ENCODE peak calls at places on chromosomes 12 and 14, in nine cellular contexts. Q is K562, J is testis, U is adrenal gland, T is uterus, N is heart left ventricle, F is A549, G is transverse colon, A is IMR-90. H is an unnamed sample. For H3K4me1, the result is how much of the 10 kb centered on the place peaks cover.

GRCh38 chr12:92784795-92785562 is 82.2 kb downstream of the PLEKHG7 start:
- DNase-seq in T (no peak), U (no peak), G (no peak), J (no peak), F (peak), A (peak), Q (peak), N (peak), H (peak)

GRCh38 chr12:93518725-93519124 is 51.4 kb downstream of the MRPL42 start:
- DNase-seq in T (no peak), J (no peak), G (no peak), Q (peak), N (no peak), A (peak), F (no peak), U (no peak), H (no peak)

GRCh38 chr14:99479160-99479902 is 1.3 kb downstream of the SETD3 start:
- DNase-seq in U (no peak), N (no peak), A (peak), F (no peak), G (no peak), J (no peak), T (no peak), Q (no peak), H (no peak)

GRCh38 chr12:92363295-92364146 is 217.9 kb upstream of the BTG1 start:
- DNase-seq in N (peak), F (no peak), J (peak), A (peak), U (peak), T (peak), Q (peak), G (peak), H (peak)

GRCh38 chr14:91138511-91139359 is 24.9 kb downstream of the DGLUCY start:
- DNase-seq in T (no peak), J (no peak), A (no peak), Q (peak), G (peak), N (no peak), F (peak), U (no peak), H (peak)

GRCh38 chr14:100770605-100771120 is 44.0 kb downstream of the DLK1 start:
- DNase-seq in T (no peak), J (no peak), Q (peak), F (no peak), A (no peak), U (no peak), N (no peak), G (no peak), H (no peak)

GRCh38 chr12:12017798-12018197 is 52.9 kb upstream of the BCL2L14 start:
- DNase-seq in T (no peak), A (no peak), Q (no peak), J (no peak), F (no peak), G (no peak), N (peak), U (peak), H (no peak)

GRCh38 chr12:94175763-94176660 is 27.6 kb downstream of the PLXNC1 start:
- DNase-seq in F (no peak), N (no peak), G (no peak), U (no peak), J (no peak), A (peak), Q (no peak), T (no peak), H (no peak)

GRCh38 chr12:22631863-22632463 is 7.0 kb downstream of the ETNK1 start:
- DNase-seq in J (no peak), N (no peak), Q (no peak), T (no peak), F (peak), A (peak), G (no peak), U (no peak), H (no peak)

GRCh38 chr14:67187826-67188225 is 1.4 kb upstream of the GARIN2 start:
- DNase-seq in G (no peak), U (no peak), A (peak), T (no peak), J (no peak), F (no peak), Q (no peak), N (no peak), H (no peak)

GRCh38 chr12:16048511-16048910 is 137.4 kb downstream of the DERA start:
- DNase-seq in G (no peak), U (no peak), Q (no peak), A (no peak), N (no peak), F (no peak), J (no peak), T (no peak), H (no peak)

GRCh38 chr12:124453419-124454351 is 113.7 kb downstream of the NCOR2 start:
- DNase-seq in G (peak), T (peak), F (peak), A (peak), U (peak), J (no peak), Q (no peak), N (peak), H (peak)

GRCh38 chr14:69997849-69998248 is 118.6 kb downstream of the SMOC1 start:
- DNase-seq in Q (no peak), A (peak), J (no peak), F (peak), N (no peak), G (no peak), U (no peak), T (no peak), H (no peak)

GRCh38 chr14:64763801-64764511 is 59.7 kb downstream of the PLEKHG3 start:
- DNase-seq in G (peak), T (peak), U (peak), A (peak), Q (no peak), F (no peak), J (peak), N (no peak), H (no peak)

GRCh38 chr12:19223018-19223417 is 93.5 kb downstream of the PLEKHA5 start:
- DNase-seq in U (no peak), F (peak), G (no peak), N (no peak), Q (no peak), T (no peak), A (no peak), J (no peak), H (no peak)

GRCh38 chr14:79018846-79019245 is 848.7 kb downstream of the NRXN3 start:
- DNase-seq in F (no peak), T (no peak), Q (no peak), A (peak), J (no peak), N (no peak), G (no peak), U (no peak), H (no peak)

GRCh38 chr12:42957136-42957535 is 367.6 kb upstream of the PRICKLE1 start:
- DNase-seq in Q (no peak), U (no peak), A (no peak), G (no peak), N (peak), J (peak), F (no peak), T (no peak), H (no peak)

GRCh38 chr12:51721281-51721940 is 127.1 kb downstream of the FIGNL2 start:
- DNase-seq in U (peak), T (no peak), G (no peak), J (peak), A (peak), N (peak), F (no peak), Q (peak), H (no peak)

GRCh38 chr12:58117201-58117600 is 175.8 kb downstream of the ATP23 start:
- DNase-seq in A (no peak), J (no peak), Q (no peak), N (no peak), G (no peak), T (no peak), F (no peak), U (no peak), H (no peak)

GRCh38 chr12:66500841-66501240 is 178.0 kb downstream of the GRIP1 start:
- DNase-seq in Q (no peak), N (no peak), T (no peak), F (no peak), G (no peak), A (no peak), J (no peak), U (no peak), H (no peak)

GRCh38 chr12:20150835-20151234 is 217.5 kb upstream of the PDE3A start:
- DNase-seq in J (no peak), T (no peak), F (no peak), U (no peak), N (no peak), A (no peak), G (no peak), Q (no peak), H (no peak)

GRCh38 chr14:74838141-74838540 is 37.8 kb downstream of the PROX2 start:
- DNase-seq in J (no peak), U (no peak), N (no peak), T (no peak), A (peak), F (no peak), Q (no peak), G (no peak), H (no peak)

GRCh38 chr14:74834682-74835392 is 41.1 kb downstream of the PROX2 start:
- DNase-seq in N (no peak), U (no peak), J (no peak), G (no peak), Q (no peak), F (no peak), T (no peak), A (peak), H (no peak)

GRCh38 chr14:74840603-74841030 is 35.3 kb downstream of the PROX2 start:
- DNase-seq in G (no peak), Q (no peak), A (no peak), F (no peak), T (no peak), U (no peak), J (no peak), N (no peak), H (no peak)

GRCh38 chr14:74835607-74836250 is 40.2 kb downstream of the PROX2 start:
- DNase-seq in G (no peak), A (no peak), J (no peak), N (no peak), U (no peak), Q (no peak), T (no peak), F (no peak), H (no peak)

DNA sequence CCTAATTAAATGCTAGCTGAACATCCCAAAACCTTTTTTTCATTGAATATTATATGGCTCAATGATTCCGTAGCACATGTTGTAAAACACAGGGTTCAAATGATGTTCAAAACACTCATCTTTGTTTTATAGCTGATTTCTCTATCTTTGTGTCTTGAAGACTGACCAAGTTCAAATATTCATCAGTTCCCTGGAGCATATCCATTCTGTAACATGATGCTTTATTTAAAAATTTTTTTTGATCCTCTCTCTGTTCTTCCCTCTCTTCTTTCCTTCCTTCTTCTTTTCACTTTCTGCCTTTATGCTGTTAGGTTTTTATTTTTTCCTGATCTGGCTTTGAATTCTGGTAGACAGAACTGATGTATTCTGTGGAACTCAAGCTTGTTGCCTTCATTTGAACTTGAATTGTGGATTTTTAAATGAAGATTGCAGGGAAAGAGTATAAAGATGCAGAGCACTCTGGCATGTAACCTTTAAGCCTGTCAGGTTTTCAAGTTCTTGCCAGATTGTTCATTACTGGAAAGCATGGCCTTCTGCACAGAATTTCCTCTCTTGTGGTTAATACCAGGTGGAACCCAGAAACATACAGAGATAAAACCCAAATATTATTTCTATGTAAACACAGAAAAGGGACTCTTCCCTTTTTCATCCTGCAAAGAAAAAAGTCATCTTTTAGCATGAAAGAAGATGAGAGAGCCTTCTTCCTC is 39.5 kb downstream of the PROX2 start:
- DNase-seq in J (no peak), U (no peak), T (no peak), A (peak), N (no peak), G (no peak), F (no peak), Q (no peak), H (no peak)
- H3K4me1 ChIP-seq in J (under half), U (under half), T (under half), A (under half), N (under half), G (under half), F (under half), Q (under half), H (under half)

GRCh38 chr12:115362319-115362976 is 678.5 kb upstream of the TBX3 start:
- DNase-seq in Q (no peak), J (no peak), U (no peak), A (peak), G (no peak), F (no peak), N (no peak), T (no peak), H (no peak)
- TF ChIP-seq CTCF in Q (no peak), J (no peak), U (no peak), A (peak), G (no peak), F (no peak), N (no peak), T (no peak), H (no peak)

GRCh38 chr14:35339761-35340406 is 47.7 kb downstream of the PSMA6 start:
- DNase-seq in N (no peak), G (no peak), U (peak), Q (no peak), A (no peak), J (no peak), T (no peak), F (no peak), H (no peak)

GRCh38 chr14:35342160-35343010 is 50.2 kb downstream of the PSMA6 start:
- DNase-seq in A (peak), N (peak), G (no peak), U (peak), F (no peak), T (peak), J (peak), Q (no peak), H (peak)

GRCh38 chr14:35343709-35344474 is 51.7 kb downstream of the PSMA6 start:
- DNase-seq in T (no peak), G (no peak), F (no peak), A (no peak), J (no peak), U (no peak), Q (no peak), N (no peak), H (no peak)

GRCh38 chr14:35340616-35341453 is 48.7 kb downstream of the PSMA6 start:
- DNase-seq in T (no peak), F (no peak), A (no peak), G (no peak), U (no peak), J (peak), N (no peak), Q (no peak), H (no peak)

DNA sequence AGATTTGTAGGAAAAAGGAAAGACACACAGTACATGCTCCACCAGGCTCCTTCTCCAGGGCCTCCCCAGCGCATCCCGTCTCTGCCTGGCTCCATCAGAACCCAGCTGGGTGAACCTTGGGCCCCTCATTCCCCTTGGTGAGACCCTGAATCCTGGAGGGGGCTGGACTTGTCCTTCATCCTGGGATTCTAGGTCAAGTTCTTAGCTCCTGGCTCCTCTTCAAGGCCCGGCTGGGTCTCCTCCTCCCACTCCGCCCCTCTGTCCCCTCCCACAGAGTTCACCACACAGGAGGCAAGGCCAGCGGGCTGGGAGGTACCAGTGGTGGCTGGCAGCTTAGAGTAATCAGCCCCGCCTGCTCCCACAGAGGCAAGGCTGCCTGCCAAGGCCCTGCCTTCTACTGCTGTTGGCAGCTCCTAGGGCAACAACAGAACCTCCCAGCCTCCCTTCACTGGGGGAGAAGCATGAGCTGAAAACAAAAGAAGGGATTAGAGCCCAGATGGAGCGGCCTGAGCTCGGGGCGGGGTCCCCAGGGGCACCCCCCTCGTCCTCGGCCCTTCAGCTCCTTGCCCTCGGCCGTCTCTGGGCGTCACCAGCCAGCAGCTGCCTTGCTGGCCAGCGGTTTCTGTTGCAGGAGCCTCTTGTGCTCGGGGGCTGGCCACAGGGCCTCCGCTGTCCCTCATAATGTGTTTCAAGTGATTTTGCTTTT is 49.4 kb downstream of the PSMA6 start:
- DNase-seq in J (peak), T (peak), N (peak), U (peak), A (peak), Q (peak), G (peak), F (peak), H (peak)
- TF ChIP-seq POLR2A in J (no peak), T (peak), N (peak), U (peak), A (no peak), Q (no peak), G (peak), F (peak), H (peak)

GRCh38 chr14:104993306-104993705 is 7.7 kb downstream of the CLBA1 start:
- DNase-seq in T (no peak), U (no peak), G (no peak), J (no peak), N (no peak), A (no peak), F (no peak), Q (no peak), H (no peak)
- H3K4me1 ChIP-seq in T (under half), U (under half), G (under half), J (under half), N (under half), A (under half), F (under half), Q (under half), H (under half)

DNA sequence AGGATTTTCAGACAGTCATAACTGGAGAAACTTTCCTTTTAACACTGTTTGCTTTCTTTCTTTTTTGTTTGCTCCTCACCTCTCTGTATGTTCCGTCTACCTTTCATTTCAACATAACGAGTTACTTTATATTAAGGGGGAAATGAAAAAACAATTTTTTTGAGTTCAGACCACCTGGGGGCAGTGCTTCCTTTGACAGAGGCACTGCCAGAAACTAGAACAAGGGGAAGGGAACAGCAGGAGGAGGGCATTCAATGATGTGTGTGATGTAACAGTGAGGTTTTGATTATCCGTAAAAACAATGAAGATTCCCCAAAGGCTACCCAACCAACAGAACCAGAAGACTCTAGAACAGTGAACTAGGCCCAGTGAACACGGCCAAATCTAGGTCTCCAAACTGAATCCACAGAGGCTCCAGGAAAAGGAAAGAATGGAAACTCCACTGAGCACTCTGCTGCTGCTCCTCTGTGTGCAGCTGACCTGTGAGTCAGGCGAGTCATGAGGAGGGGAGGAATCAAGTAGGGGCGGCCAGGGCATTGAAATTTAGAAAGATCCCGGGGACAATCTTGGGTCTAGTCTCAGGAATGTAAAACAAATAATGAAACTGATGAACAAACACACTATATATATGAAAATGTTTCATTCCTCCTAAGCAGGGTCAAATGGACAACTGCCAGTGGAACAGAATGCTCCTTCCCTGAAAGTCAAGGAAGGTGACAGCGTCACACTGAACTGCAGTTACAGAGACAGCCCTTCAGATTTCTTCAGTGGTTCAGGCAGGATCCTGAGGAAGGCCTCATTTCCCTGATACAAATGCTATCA is 323.5 kb downstream of the DAD1 start:
- DNase-seq in G (no peak), U (peak), Q (no peak), A (peak), N (no peak), J (no peak), T (no peak), F (no peak), H (no peak)
- TF ChIP-seq CTCF in G (no peak), U (no peak), Q (no peak), A (peak), N (no peak), J (no peak), T (no peak), F (no peak), H (no peak)

DNA sequence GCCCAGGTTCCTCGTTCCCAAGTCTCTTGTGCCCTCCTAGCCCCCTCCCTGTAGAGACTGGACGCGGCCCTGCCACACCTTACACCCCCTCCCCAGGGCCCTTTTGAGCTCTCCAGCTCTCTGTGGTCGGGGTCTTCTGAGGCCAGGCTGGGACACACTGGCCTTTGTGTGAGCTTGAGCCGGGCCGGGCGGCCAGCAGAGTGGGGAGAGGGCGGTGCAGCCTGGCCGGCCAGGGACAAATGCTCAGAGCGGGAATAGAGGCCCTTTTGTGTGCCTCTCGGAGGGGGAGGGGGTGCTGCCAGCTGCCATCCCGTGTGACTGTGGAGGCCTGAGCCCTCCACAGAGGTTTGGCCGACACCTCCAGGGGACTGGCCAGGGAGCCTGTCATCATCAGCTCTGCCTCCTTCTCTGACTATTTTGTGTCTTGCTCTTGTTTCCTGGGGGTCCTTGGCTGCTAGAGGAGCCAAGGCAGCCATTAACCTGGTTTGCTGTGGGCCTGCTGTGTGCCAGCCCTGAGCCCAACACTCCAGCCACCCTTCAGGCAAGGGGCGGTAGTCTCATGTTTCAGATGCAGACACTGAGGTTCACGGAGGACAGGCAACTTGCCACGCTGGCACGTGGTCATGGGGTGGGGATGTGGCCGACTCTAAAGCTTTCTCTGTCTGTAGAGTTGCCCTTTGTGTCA is 13.6 kb downstream of the FAM222A start:
- DNase-seq in T (no peak), A (no peak), G (no peak), J (no peak), N (no peak), F (no peak), Q (no peak), U (peak), H (no peak)
- TF ChIP-seq POLR2A in T (no peak), A (no peak), G (no peak), J (no peak), N (no peak), F (no peak), Q (no peak), U (no peak), H (no peak)

GRCh38 chr12:53950789-53951576 is 3.7 kb upstream of the HOXC12 start:
- DNase-seq in T (no peak), U (no peak), N (no peak), J (peak), Q (no peak), G (no peak), F (no peak), A (no peak), H (no peak)
- H3K4me1 ChIP-seq in T (under half), U (under half), N (under half), J (under half), Q (under half), G (under half), F (under half), A (under half), H (under half)